ENCODE peak calls at places on chromosomes 16 and 17, in eight cellular contexts. G is A549, E is tibial nerve, Q is GM12878, V is transverse colon, R is esophagus muscularis mucosa, C is HepG2, M is ovary. F is an unnamed sample.

GRCh38 chr17:73476890-73477350 is 165.1 kb upstream of the CDC42EP4 start:
- DNase-seq in G (no peak), E (no peak), Q (no peak), V (no peak), R (no peak), C (no peak), M (no peak), F (no peak)

GRCh38 chr17:74042744-74043486 is 160.6 kb upstream of the RPL38 start:
- DNase-seq in G (peak; percentile 99), E (peak; percentile 13), Q (no peak), V (no peak), R (no peak), C (peak; percentile 23), M (no peak), F (peak; percentile 70)

GRCh38 chr16:72972878-72973571 is 74.9 kb downstream of the ZFHX3 start:
- DNase-seq in G (no peak), E (no peak), Q (no peak), V (no peak), R (no peak), C (no peak), M (no peak), F (no peak)

GRCh38 chr16:4064950-4065352 is 51.3 kb downstream of the ADCY9 start:
- DNase-seq in G (no peak), E (no peak), Q (no peak), V (no peak), R (no peak), C (no peak), M (no peak), F (peak; percentile 45)

GRCh38 chr16:88341551-88342290 is 41.0 kb upstream of the ZNF469 start:
- DNase-seq in G (no peak), E (no peak), Q (no peak), V (no peak), R (no peak), C (no peak), M (no peak), F (no peak)

GRCh38 chr16:4488486-4488967 is 12.3 kb downstream of the HMOX2 start:
- DNase-seq in G (no peak), E (no peak), Q (no peak), V (no peak), R (no peak), C (no peak), M (no peak), F (no peak)

GRCh38 chr16:66996324-66996982 is 8.1 kb downstream of the CES4A start:
- DNase-seq in G (no peak), E (peak; percentile 90), Q (no peak), V (no peak), R (no peak), C (peak; percentile 92), M (peak; percentile 46), F (peak; percentile 89)

GRCh38 chr16:30523768-30524574 is 2.4 kb downstream of the ZNF768 start:
- DNase-seq in G (no peak), E (no peak), Q (no peak), V (no peak), R (no peak), C (no peak), M (peak; percentile 63), F (no peak)

GRCh38 chr16:70730016-70730415 is 44.2 kb upstream of the MTSS2 start:
- DNase-seq in G (no peak), E (no peak), Q (no peak), V (no peak), R (no peak), C (no peak), M (no peak), F (no peak)

GRCh38 chr17:5078106-5079028 is at the start of gene ZFP3:
- DNase-seq in G (peak; percentile 70), E (peak; percentile 42), Q (peak; percentile 56), V (peak; percentile 90), R (peak; percentile 95), C (no peak), M (peak; percentile 87), F (peak; percentile 91)

DNA sequence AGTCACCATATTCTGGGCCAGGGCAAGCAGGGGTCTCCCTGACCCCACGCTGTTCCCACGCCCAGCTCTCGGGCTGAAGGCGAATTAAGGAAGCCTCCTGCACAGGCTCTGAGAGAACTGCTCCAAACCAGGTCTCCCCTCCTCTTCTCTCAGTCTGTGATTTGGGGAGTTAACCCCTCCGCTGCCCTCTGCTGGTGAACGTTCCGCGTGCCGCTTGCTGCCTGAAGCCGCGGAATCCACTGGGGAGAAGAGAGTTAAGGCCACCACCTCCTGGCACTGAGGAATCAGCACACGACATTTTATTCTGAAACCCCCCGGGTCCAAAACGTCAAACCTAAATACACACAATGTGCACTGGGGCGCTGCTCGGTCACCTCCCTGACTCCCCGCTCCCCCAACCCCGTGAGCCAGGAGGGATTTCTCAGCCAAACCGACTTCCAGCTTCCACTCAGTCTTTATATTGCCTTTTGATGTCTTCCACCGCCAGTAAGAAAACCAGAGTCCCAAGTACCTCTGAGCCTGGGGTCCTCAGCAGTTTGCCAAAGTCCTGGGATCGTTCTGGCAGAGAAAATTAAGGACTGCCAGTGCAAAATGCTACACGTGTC is 54.4 kb upstream of the RCVRN start:
- DNase-seq in G (peak; percentile 91), E (peak; percentile 48), Q (no peak), V (peak; percentile 16), R (no peak), C (peak; percentile 15), M (peak; percentile 71), F (no peak)
- H3K27ac ChIP-seq in G (no peak overlapping the region), E (no peak overlapping the region), Q (no peak overlapping the region), V (no peak overlapping the region), R (no peak overlapping the region), C (no peak overlapping the region), M (no peak overlapping the region), F (no peak overlapping the region)

DNA sequence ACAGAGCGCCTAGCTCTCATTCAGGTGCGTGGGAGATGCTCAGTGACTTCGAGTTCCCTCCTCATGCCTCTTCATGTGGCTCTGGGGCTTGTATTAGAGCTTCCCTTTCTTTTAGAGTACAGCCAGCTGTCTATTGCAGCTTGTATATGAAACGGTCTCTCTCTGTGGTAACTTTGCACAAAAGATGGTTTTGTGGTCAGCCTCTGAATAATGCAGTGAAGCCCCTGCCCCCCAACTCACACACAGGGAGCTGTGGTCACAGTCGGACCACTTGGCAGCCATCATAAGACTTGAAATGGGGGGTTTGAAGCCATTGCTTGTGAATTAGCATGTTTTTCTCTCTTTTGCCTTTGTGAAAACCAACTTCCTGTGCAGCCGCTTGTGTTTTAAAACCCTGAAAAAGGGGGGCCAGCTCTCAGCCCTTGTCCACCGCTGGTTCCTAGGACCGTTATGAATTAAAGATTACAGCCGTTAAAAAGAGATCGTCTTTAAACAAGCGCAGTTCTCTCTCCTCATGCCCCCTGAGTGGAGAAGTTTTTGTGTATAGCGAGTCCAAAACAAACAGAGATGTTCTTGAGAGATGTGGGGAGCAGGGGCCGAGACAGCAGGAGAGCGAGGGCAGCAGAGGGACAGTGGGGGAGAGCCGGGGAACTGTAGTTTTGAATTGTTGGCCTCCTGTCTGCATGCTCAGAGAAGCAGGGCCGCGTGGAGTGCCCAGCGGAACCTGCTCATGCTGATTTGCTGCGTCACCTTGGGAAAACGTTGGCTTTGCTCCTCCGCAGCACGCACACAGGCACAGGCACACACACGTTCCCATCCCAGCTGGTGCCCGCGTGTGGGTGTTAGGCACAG is 199.0 kb downstream of the MSI2 start:
- DNase-seq in G (no peak), E (no peak), Q (peak; percentile 94), V (no peak), R (no peak), C (no peak), M (peak; percentile 50), F (no peak)
- TF ChIP-seq EP300 in G (no peak), E (no peak), Q (peak; percentile 95), V (no peak), R (no peak), C (no peak), M (no peak), F (no peak)

GRCh38 chr17:3558603-3559269 is 1.1 kb upstream of the TRPV3 start:
- DNase-seq in G (no peak), E (no peak), Q (peak; percentile 87), V (peak; percentile 85), R (no peak), C (no peak), M (no peak), F (no peak)

GRCh38 chr17:3556905-3557767 is 476 bp downstream of the TRPV3 start:
- DNase-seq in G (no peak), E (no peak), Q (no peak), V (no peak), R (peak; percentile 57), C (no peak), M (no peak), F (no peak)

GRCh38 chr17:3556239-3556904 is 1.2 kb downstream of the TRPV3 start:
- DNase-seq in G (no peak), E (no peak), Q (no peak), V (no peak), R (no peak), C (no peak), M (no peak), F (no peak)

GRCh38 chr17:3557768-3558583 is at the start of gene TRPV3:
- DNase-seq in G (no peak), E (no peak), Q (peak; percentile 66), V (peak; percentile 84), R (peak; percentile 87), C (no peak), M (peak; percentile 68), F (no peak)

GRCh38 chr17:3559270-3559645 is 1.6 kb upstream of the TRPV3 start:
- DNase-seq in G (no peak), E (no peak), Q (no peak), V (no peak), R (no peak), C (no peak), M (no peak), F (no peak)
- H3K27ac ChIP-seq in G (no peak overlapping the region), E (no peak overlapping the region), Q (peak overlapping the region; percentile 92), V (peak overlapping the region; percentile 8), R (no peak overlapping the region), C (no peak overlapping the region), M (no peak overlapping the region), F (no peak overlapping the region)

GRCh38 chr17:753407-753806 is 1.3 kb upstream of the GEMIN4 start:
- DNase-seq in G (no peak), E (no peak), Q (no peak), V (no peak), R (no peak), C (no peak), M (no peak), F (no peak)

GRCh38 chr17:752002-752619 is at the start of gene GEMIN4:
- DNase-seq in G (peak; percentile 94), E (peak; percentile 93), Q (peak; percentile 82), V (peak; percentile 95), R (peak; percentile 97), C (peak; percentile 79), M (peak; percentile 97), F (peak; percentile 94)

GRCh38 chr17:750431-751037 is 1.5 kb downstream of the GEMIN4 start:
- DNase-seq in G (no peak), E (no peak), Q (no peak), V (no peak), R (no peak), C (no peak), M (no peak), F (no peak)

GRCh38 chr17:751269-752001 is 629 bp downstream of the GEMIN4 start:
- DNase-seq in G (peak; percentile 58), E (no peak), Q (no peak), V (peak; percentile 49), R (no peak), C (no peak), M (no peak), F (peak; percentile 72)

DNA sequence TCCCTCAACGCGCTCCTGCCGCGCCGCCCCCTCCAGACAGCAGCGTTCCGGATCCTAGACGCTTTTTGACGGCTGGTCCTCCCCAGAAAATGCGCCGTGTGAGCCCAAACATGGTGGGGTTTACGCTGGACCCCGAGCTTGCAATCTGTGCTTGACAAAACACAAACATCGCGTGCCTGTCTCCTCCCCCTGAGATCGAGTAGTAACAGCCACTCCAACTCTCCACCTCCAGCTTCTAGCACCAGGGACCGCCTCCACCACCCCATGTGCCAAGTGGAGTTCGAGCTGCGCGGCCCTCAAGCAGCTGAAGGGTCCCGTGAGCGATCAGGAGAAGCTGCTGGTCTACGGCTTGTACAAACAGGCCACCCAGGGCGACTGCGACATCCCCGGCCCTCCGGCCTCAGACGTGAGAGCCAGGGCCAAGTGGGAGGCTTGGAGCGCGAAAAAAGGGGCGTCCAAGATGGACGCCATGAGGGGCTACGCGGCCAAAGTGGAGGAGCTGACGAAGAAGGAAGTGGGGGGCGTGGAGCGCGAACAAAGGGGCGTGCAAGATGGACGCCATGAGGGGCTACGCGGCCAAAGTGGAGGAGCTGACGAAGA is 656 bp upstream of the GEMIN4 start:
- DNase-seq in G (peak; percentile 45), E (peak; percentile 64), Q (no peak), V (peak; percentile 60), R (no peak), C (no peak), M (peak; percentile 85), F (peak; percentile 92)
- TF ChIP-seq EP300 in G (no peak), E (no peak), Q (no peak), V (no peak), R (no peak), C (no peak), M (no peak), F (no peak)